ENCODE peak calls at places on chromosome 6, in five cellular contexts. P, I, O, N and D are unnamed samples.

GRCh38 chr6:53616450-53617357 is 48.9 kb downstream of the KLHL31 start:
- DNase-seq in P (no peak), I (no peak), O (no peak), N (no peak), D (no peak)

GRCh38 chr6:111663692-111664564 is 58.2 kb upstream of the TRAF3IP2 start:
- DNase-seq in P (no peak), I (no peak), O (peak), N (no peak), D (no peak)

GRCh38 chr6:169997930-169998218 is 246.5 kb downstream of the ERMARD start:
- DNase-seq in P (no peak), I (no peak), O (no peak), N (no peak), D (no peak)

GRCh38 chr6:141105481-141105880 is 1027.2 kb upstream of the GJE1 start:
- DNase-seq in P (no peak), I (no peak), O (peak), N (no peak), D (no peak)

GRCh38 chr6:168504366-168504765 is 63.4 kb downstream of the SMOC2 start:
- DNase-seq in P (no peak), I (no peak), O (no peak), N (no peak), D (no peak)

GRCh38 chr6:35728663-35729348 is 8.0 kb upstream of the ARMC12 start:
- DNase-seq in P (peak), I (peak), O (no peak), N (no peak), D (no peak)

GRCh38 chr6:17281100-17281496 is at the start of gene RBM24:
- DNase-seq in P (peak), I (no peak), O (peak), N (no peak), D (no peak)

GRCh38 chr6:53979468-53980067 is 131.7 kb upstream of the MLIP start:
- DNase-seq in P (peak), I (no peak), O (peak), N (peak), D (no peak)

GRCh38 chr6:7000825-7001777 is 106.7 kb upstream of the RREB1 start:
- DNase-seq in P (no peak), I (no peak), O (no peak), N (no peak), D (no peak)

DNA sequence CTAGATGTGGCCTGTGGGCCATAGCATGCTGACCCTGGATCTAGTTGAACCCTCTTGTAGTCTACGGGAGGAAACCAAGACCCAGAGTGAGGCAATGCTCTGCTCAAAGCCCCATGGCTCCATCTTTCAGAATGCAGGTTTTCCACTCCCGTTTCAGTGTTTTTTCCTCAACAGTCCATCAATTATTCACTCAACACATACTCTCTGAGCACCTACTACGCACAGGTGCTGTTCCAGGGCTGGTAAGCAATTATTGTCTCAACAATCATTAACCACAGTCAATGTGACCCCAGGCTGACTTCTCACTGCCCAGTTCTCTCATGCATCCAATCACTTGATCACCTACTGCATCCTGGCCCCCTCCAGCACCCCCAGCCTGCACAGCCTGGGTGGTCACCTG is 20.0 kb downstream of the MOCS1 start:
- DNase-seq in P (no peak), I (no peak), O (no peak), N (no peak), D (no peak)
- H3K4me3 ChIP-seq in P (no peak), I (no peak), O (no peak), N (no peak), D (no peak)

GRCh38 chr6:158374020-158374419 is 61.8 kb downstream of the TULP4 start:
- DNase-seq in P (no peak), I (no peak), O (no peak), N (no peak), D (no peak)
- H3K4me3 ChIP-seq in P (no peak), I (no peak), O (no peak), N (no peak), D (no peak)

DNA sequence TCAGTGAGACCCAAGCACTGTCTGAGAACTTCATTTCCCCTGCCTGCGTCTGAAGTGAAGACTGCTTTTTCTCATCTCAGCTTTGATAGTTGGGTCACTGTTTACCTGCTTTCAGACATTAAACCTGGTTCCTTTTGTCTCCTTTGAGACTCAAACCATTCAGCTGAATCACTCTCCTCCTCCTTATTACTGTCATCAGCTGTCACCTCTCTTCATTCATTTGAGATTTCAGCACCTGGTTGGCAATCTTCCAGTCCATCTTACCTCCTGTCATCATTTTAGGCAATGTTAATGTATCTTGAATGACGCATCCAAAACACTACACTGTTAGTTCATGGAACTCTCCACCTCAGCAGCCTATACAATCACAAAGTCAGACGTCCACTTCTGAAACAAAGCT is 34.3 kb upstream of the SOX4 start:
- DNase-seq in P (no peak), I (no peak), O (no peak), N (no peak), D (no peak)
- H3K4me3 ChIP-seq in P (no peak), I (no peak), O (no peak), N (no peak), D (no peak)

DNA sequence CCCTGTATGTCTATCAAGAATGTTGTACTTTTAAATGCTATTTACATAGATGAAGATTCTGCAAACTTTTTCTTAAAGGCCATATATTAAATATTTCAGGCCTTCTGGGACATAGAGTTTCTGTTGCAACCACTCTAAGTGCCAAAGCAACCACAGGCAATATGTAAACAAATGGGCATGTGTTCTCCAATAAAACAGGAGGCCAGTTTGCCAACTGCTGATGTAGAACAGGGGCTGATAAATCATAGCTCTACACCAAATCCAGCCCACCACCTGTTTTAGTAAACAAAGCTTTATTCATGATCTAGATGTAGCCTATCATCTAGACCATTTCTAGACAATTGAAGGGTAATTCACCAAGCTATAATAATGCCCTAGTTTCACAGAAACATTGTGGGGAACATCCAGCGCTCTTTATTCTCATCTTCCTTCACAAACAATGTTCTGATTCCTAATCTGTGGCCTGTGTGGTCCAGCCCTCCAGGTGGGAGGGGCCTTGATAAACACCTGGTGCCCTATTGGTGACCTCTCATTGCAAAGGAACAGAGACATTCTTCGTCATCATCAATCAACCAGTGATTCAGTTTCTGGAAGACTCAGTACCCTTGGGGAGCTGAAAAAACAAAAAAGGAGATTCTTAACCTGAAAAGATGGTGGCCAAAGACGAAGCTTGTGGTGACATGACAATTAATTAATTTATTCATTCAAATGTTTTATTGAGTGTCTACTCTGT is 80.2 kb downstream of the PREP start:
- DNase-seq in P (no peak), I (no peak), O (no peak), N (no peak), D (no peak)
- H3K4me3 ChIP-seq in P (no peak), I (no peak), O (no peak), N (no peak), D (no peak)

GRCh38 chr6:33578588-33579011 is 1.5 kb downstream of the BAK1 start:
- DNase-seq in P (peak), I (peak), O (no peak), N (no peak), D (no peak)
- H3K4me3 ChIP-seq in P (peak), I (peak), O (no peak), N (peak), D (peak)